ENCODE peak calls at places on chromosomes 12 and 14, in four cellular contexts. T, L, U and M are unnamed samples.

GRCh38 chr12:101909646-101910045 is 32.3 kb downstream of the DRAM1 start:
- DNase-seq in T (no peak), L (no peak), U (no peak), M (no peak)

GRCh38 chr12:7114851-7115250 is 5.8 kb upstream of the C1RL start:
- DNase-seq in T (no peak), L (no peak), U (no peak), M (no peak)

GRCh38 chr12:124573839-124574786 is 6.7 kb upstream of the NCOR2 start:
- DNase-seq in T (no peak), L (no peak), U (no peak), M (no peak)

GRCh38 chr12:104177663-104178501 is 37.7 kb upstream of the TXNRD1 start:
- DNase-seq in T (peak), L (no peak), U (no peak), M (peak)

GRCh38 chr12:132530451-132530850 is 40.5 kb downstream of the FBRSL1 start:
- DNase-seq in T (no peak), L (no peak), U (no peak), M (no peak)

GRCh38 chr12:105960319-105961076 is 178.3 kb downstream of the NUAK1 start:
- DNase-seq in T (no peak), L (no peak), U (no peak), M (no peak)

GRCh38 chr14:36667679-36668078 is 6.0 kb downstream of the PAX9 start:
- DNase-seq in T (no peak), L (no peak), U (no peak), M (no peak)

GRCh38 chr14:64569108-64570045 is 19.6 kb downstream of the PPP1R36 start:
- DNase-seq in T (peak), L (no peak), U (no peak), M (peak)

GRCh38 chr14:24483604-24484252 is 24.3 kb downstream of the CMA1 start:
- DNase-seq in T (peak), L (no peak), U (no peak), M (peak)

GRCh38 chr14:101521306-101521935 is 39.9 kb upstream of the DIO3 start:
- DNase-seq in T (no peak), L (no peak), U (no peak), M (no peak)

GRCh38 chr14:80047761-80048160 is 163.5 kb downstream of the DIO2 start:
- DNase-seq in T (no peak), L (no peak), U (no peak), M (no peak)

GRCh38 chr12:49875115-49875720 is 28.5 kb downstream of the FAIM2 start:
- DNase-seq in T (no peak), L (no peak), U (no peak), M (no peak)

GRCh38 chr12:123384318-123384993 is 524 bp downstream of the KMT5A start:
- DNase-seq in T (no peak), L (no peak), U (no peak), M (peak)

GRCh38 chr12:78878866-78879265 is 14.3 kb downstream of the SYT1 start:
- DNase-seq in T (no peak), L (no peak), U (no peak), M (no peak)

GRCh38 chr14:92323031-92323915 is at the start of gene SLC24A4:
- DNase-seq in T (no peak), L (no peak), U (peak), M (peak)

GRCh38 chr14:90023176-90023896 is 38.5 kb upstream of the KCNK13 start:
- DNase-seq in T (peak), L (no peak), U (no peak), M (no peak)

GRCh38 chr14:33848706-33849454 is 102.0 kb downstream of the EGLN3 start:
- DNase-seq in T (peak), L (peak), U (peak), M (peak)

GRCh38 chr12:12201274-12201758 is 65.5 kb downstream of the LRP6 start:
- DNase-seq in T (peak), L (no peak), U (no peak), M (no peak)

GRCh38 chr12:120197542-120197887 is 3.0 kb upstream of the GCN1 start:
- DNase-seq in T (no peak), L (no peak), U (no peak), M (no peak)

GRCh38 chr12:120194534-120195395 is at the start of gene GCN1:
- DNase-seq in T (peak), L (peak), U (peak), M (peak)

GRCh38 chr12:120190985-120191480 is 3.5 kb downstream of the GCN1 start:
- DNase-seq in T (no peak), L (no peak), U (no peak), M (no peak)

GRCh38 chr12:120196363-120196762 is 1.8 kb upstream of the GCN1 start:
- DNase-seq in T (no peak), L (no peak), U (no peak), M (no peak)

DNA sequence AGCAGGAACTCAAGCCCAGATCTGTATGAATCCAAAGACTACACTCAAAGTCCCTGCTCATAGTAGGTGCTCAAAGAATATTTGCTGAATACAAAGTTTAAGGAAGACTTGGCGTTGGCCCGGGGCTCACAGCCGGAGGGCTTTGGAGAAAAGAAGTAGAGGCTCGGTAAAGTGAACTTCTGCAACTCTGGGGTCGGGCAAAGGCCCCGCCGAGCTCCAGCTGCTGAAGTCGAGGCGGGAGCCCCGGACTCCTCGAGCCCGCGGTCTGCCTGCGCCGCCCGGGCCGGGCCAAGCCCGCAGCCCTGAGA is 335 bp downstream of the GCN1 start:
- DNase-seq in T (no peak), L (no peak), U (no peak), M (peak)
- H2AK5ac ChIP-seq in T (peak), L (no peak), U (peak), M (no peak)

DNA sequence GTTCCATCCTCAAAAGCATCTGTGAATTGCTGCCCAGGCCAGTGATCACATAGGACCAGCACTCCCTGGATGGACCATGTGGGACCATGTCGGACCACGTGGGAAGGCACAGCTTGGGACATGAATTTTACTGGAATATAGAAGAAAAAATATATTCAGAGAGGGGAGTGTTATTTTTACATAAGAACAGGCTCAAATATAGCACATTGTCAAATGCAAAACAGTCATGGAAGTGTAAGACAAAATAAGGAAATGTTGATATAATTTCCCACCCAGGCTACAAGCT is 68.3 kb downstream of the CMKLR1 start:
- DNase-seq in T (no peak), L (no peak), U (no peak), M (no peak)
- H3K4me3 ChIP-seq in T (no peak), L (no peak), U (no peak), M (no peak)

DNA sequence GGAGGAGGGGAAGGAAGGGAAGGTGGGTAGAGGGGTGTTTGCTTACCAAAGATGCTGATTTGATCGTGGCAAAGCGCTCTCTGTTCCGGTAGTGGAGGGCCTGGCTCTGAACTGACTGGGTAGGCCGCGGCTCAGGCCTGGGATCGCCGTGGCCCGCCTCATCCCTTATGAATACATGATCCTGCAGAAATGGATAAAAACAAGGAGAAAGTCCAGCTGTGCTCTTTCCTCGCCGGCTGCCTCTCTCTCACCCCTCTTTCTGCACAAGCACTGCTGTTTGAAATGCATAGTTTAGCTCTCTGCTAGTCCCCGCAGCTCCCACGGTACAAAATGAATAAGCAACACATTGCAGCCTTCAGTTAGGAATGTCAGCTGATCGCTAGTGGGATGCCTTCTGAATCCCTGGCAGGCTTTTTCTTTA is 53.8 kb downstream of the PEBP1 start:
- DNase-seq in T (peak), L (no peak), U (peak), M (peak)
- H4K8ac ChIP-seq in T (peak), L (peak), U (no peak), M (no peak)

GRCh38 chr12:77572371-77572770 is 258.3 kb upstream of the NAV3 start:
- DNase-seq in T (no peak), L (no peak), U (no peak), M (no peak)
- H2AK5ac ChIP-seq in T (no peak), L (no peak), U (no peak), M (no peak)

GRCh38 chr12:89348894-89349669 is 3.2 kb downstream of the DUSP6 start:
- DNase-seq in T (no peak), L (no peak), U (no peak), M (no peak)
- H3K4me3 ChIP-seq in T (peak), L (peak), U (peak), M (peak)

GRCh38 chr12:2095878-2096277 is 43.1 kb downstream of the CACNA1C start:
- DNase-seq in T (no peak), L (no peak), U (no peak), M (no peak)
- H4K8ac ChIP-seq in T (no peak), L (no peak), U (no peak), M (no peak)

GRCh38 chr12:8822298-8822697 is at the start of gene A2ML1:
- DNase-seq in T (no peak), L (no peak), U (no peak), M (no peak)
- H2AK5ac ChIP-seq in T (no peak), L (peak), U (no peak), M (no peak)

GRCh38 chr12:126772171-126772864 is 1494.7 kb upstream of the TMEM132C start:
- DNase-seq in T (peak), L (no peak), U (no peak), M (peak)
- H3K4me3 ChIP-seq in T (no peak), L (no peak), U (no peak), M (no peak)

GRCh38 chr14:88825078-88825458 is 617 bp downstream of the TTC8 start:
- DNase-seq in T (peak), L (no peak), U (no peak), M (no peak)
- H4K8ac ChIP-seq in T (peak), L (no peak), U (no peak), M (no peak)

DNA sequence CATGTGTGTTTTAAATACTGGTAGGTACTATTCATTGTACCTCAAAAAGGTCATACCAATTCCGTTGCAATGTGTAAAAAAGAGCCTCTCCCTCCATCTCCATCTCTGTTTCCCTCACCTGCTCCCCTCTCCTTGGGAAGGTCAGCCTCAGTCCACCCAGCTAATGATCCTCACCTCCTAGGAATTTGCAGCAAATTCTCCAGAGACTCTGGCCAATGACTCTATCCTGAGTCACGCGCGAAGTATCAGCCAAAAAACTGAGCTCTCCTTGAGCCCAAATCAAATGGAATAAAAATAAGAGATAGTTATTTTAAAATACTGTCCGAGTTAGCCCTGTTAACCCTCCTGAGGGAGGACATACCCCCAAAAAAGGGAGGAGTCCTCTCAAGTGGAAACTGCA is 148.4 kb downstream of the DPF3 start:
- DNase-seq in T (peak), L (no peak), U (no peak), M (no peak)
- H2AK5ac ChIP-seq in T (peak), L (no peak), U (no peak), M (no peak)